ENCODE peak calls at places on chromosomes 1 and 21, in six cellular contexts. J is mesenchymal stem cell, Z is breast epithelium, B is A549, M is fibroblast of lung, S is keratinocyte. A is an unnamed sample.

GRCh38 chr1:98110674-98111073 is 189.8 kb upstream of the DPYD start:
- DNase-seq in J (no peak), Z (no peak), B (no peak), M (peak; percentile 72), S (no peak), A (no peak)

GRCh38 chr1:182927693-182928433 is 25.1 kb downstream of the SHCBP1L start:
- DNase-seq in J (no peak), Z (no peak), B (no peak), M (no peak), S (no peak), A (no peak)

GRCh38 chr1:63790989-63791388 is 17.2 kb downstream of the ROR1 start:
- DNase-seq in J (no peak), Z (no peak), B (no peak), M (no peak), S (no peak), A (no peak)

GRCh38 chr1:63916485-63917360 is 142.9 kb downstream of the ROR1 start:
- DNase-seq in J (no peak), Z (no peak), B (no peak), M (no peak), S (no peak), A (no peak)

GRCh38 chr21:17821121-17821520 is 2.0 kb upstream of the C21orf91 start:
- DNase-seq in J (no peak), Z (no peak), B (no peak), M (no peak), S (no peak), A (no peak)

GRCh38 chr1:238639861-238640260 is 746.5 kb upstream of the CHRM3 start:
- DNase-seq in J (no peak), Z (no peak), B (no peak), M (no peak), S (no peak), A (no peak)

GRCh38 chr1:81478217-81478616 is 322.5 kb upstream of the ADGRL2 start:
- DNase-seq in J (no peak), Z (no peak), B (no peak), M (peak; percentile 53), S (no peak), A (no peak)

GRCh38 chr1:185091480-185091879 is 46.1 kb downstream of the RNF2 start:
- DNase-seq in J (peak; percentile 71), Z (no peak), B (no peak), M (no peak), S (no peak), A (no peak)

GRCh38 chr1:162942903-162943567 is 82.1 kb upstream of the CCDC190 start:
- DNase-seq in J (peak; percentile 28), Z (no peak), B (no peak), M (peak; percentile 51), S (no peak), A (no peak)

GRCh38 chr1:22880174-22880601 is 92.5 kb downstream of the LACTBL1 start:
- DNase-seq in J (peak; percentile 65), Z (no peak), B (no peak), M (no peak), S (no peak), A (no peak)

GRCh38 chr1:45569962-45570581 is 13.8 kb upstream of the NASP start:
- DNase-seq in J (peak; percentile 74), Z (peak; percentile 70), B (peak; percentile 35), M (peak; percentile 80), S (no peak), A (no peak)

GRCh38 chr1:212651521-212651920 is 43.0 kb downstream of the ATF3 start:
- DNase-seq in J (no peak), Z (no peak), B (no peak), M (peak; percentile 13), S (no peak), A (no peak)

GRCh38 chr1:168179411-168180147 is 817 bp downstream of the TIPRL start:
- DNase-seq in J (peak; percentile 52), Z (no peak), B (peak; percentile 26), M (peak; percentile 14), S (no peak), A (no peak)

GRCh38 chr1:218665216-218665615 is 320.1 kb downstream of the TGFB2 start:
- DNase-seq in J (peak; percentile 33), Z (no peak), B (peak; percentile 53), M (peak; percentile 73), S (no peak), A (no peak)

GRCh38 chr1:175129997-175130648 is 62.5 kb downstream of the KIAA0040 start:
- DNase-seq in J (no peak), Z (no peak), B (no peak), M (no peak), S (no peak), A (no peak)

GRCh38 chr1:181115367-181115684 is 26.8 kb downstream of the IER5 start:
- DNase-seq in J (no peak), Z (no peak), B (no peak), M (no peak), S (no peak), A (no peak)

GRCh38 chr1:181116819-181117390 is 28.4 kb downstream of the IER5 start:
- DNase-seq in J (no peak), Z (no peak), B (no peak), M (no peak), S (no peak), A (no peak)

GRCh38 chr1:181112071-181112929 is 23.8 kb downstream of the IER5 start:
- DNase-seq in J (peak; percentile 98), Z (peak; percentile 76), B (peak; percentile 97), M (peak; percentile 100), S (peak; percentile 93), A (peak; percentile 100)

GRCh38 chr1:181113061-181113695 is 24.7 kb downstream of the IER5 start:
- DNase-seq in J (peak; percentile 73), Z (no peak), B (peak; percentile 85), M (peak; percentile 72), S (no peak), A (peak; percentile 73)

GRCh38 chr1:181114574-181115366 is 26.3 kb downstream of the IER5 start:
- DNase-seq in J (no peak), Z (no peak), B (no peak), M (no peak), S (no peak), A (no peak)
- H3K27ac ChIP-seq in J (no peak overlapping the region), Z (no peak overlapping the region), B (peak overlapping the region; percentile 98), M (no peak overlapping the region), S (no peak overlapping the region), A (peak overlapping the region; percentile 96)

GRCh38 chr1:1832820-1833219 is 54.5 kb upstream of the NADK start:
- DNase-seq in J (no peak), Z (no peak), B (no peak), M (no peak), S (no peak), A (no peak)
- H3K27ac ChIP-seq in J (no peak overlapping the region), Z (no peak overlapping the region), B (no peak overlapping the region), M (no peak overlapping the region), S (peak overlapping the region; percentile 52), A (no peak overlapping the region)

DNA sequence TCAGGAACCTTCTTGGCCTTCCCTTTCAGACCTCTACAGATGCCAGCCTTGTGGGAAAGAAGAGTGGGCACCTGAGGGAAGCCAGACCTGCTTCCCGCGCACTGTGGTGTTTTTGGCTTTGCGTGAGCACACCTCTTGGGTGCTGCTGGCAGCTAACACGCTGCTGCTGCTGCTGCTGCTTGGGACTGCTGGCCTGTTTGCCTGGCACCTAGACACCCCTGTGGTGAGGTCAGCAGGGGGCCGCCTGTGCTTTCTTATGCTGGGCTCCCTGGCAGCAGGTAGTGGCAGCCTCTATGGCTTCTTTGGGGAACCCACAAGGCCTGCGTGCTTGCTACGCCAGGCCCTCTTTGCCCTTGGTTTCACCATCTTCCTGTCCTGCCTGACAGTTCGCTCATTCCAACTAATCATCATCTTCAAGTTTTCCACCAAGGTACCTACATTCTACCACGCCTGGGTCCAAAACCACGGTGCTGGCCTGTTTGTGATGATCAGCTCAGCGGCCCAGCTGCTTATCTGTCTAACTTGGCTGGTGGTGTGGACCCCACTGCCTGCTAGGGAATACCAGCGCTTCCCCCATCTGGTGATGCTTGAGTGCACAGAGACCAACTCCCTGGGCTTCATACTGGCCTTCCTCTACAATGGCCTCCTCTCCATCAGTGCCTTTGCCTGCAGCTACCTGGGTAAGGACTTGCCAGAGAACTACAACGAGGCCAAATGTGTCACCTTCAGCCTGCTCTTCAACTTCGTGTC is 995 bp upstream of the ZBTB48 start:
- DNase-seq in J (no peak), Z (no peak), B (no peak), M (no peak), S (no peak), A (no peak)
- H3K27ac ChIP-seq in J (no peak overlapping the region), Z (peak overlapping the region; percentile 97), B (peak overlapping the region; percentile 93), M (peak overlapping the region; percentile 82), S (no peak overlapping the region), A (no peak overlapping the region)

GRCh38 chr1:53458634-53459033 is 565 bp upstream of the DMRTB1 start:
- DNase-seq in J (no peak), Z (no peak), B (no peak), M (no peak), S (no peak), A (no peak)

GRCh38 chr1:53460666-53461328 is 1.6 kb downstream of the DMRTB1 start:
- DNase-seq in J (no peak), Z (no peak), B (no peak), M (no peak), S (no peak), A (no peak)

GRCh38 chr1:53460211-53460634 is 1.0 kb downstream of the DMRTB1 start:
- DNase-seq in J (no peak), Z (no peak), B (no peak), M (no peak), S (no peak), A (no peak)

GRCh38 chr1:53461329-53462044 is 2.3 kb downstream of the DMRTB1 start:
- DNase-seq in J (no peak), Z (no peak), B (no peak), M (no peak), S (no peak), A (no peak)

DNA sequence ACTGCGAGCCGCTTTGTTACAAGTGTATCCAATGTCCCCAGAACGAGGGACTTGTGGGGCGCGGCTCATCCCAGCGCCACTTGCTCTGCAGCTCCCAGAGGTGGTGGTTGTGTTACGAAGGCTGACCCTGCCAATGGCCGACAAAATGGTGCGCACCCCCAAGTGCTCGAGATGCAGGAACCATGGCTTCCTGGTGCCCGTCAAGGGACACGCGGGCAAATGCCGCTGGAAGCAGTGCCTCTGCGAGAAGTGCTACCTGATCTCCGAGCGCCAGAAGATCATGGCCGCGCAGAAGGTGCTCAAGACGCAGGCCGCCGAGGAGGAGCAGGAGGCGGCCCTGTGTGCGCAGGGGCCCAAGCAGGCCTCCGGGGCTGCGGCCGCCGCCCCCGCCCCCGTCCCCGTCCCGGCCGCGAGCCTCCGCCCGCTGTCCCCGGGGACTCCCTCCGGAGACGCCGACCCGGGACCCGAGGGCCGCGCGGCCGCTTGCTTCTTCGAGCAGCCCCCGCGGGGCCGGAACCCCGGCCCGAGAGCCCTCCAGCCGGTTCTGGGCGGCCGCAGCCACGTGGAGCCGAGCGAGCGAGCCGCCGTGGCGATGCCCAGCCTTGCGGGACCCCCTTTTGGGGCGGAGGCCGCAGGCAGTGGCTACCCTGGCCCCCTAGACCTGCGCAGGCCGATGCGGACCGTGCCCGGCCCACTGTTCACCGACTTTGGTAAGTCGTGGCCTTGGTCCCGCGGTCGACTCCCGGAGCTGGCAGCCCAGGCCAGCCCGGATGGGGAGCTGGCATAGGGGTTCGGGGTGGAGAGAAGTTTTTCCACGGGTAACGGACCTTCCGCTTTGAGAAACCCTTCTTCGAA is at the start of gene DMRTB1:
- DNase-seq in J (no peak), Z (no peak), B (no peak), M (no peak), S (no peak), A (no peak)
- H3K27ac ChIP-seq in J (no peak within 1 kb of the TSS), Z (no peak within 1 kb of the TSS), B (no peak within 1 kb of the TSS), M (no peak within 1 kb of the TSS), S (no peak within 1 kb of the TSS), A (no peak within 1 kb of the TSS)

A was measured in epithelial cell of prostate.